ENCODE peak calls at places on chromosomes 5 and 9, in four cellular contexts. One of them, this sample, is unnamed.

GRCh38 chr5:67032921-67033664 is 163.5 kb downstream of the CD180 start:
- DNase-seq in dorsolateral prefrontal cortex: no peak
- DNase-seq in prostate gland: no peak
- DNase-seq in WERI-Rb-1: no peak
- DNase-seq in this sample: no peak

GRCh38 chr9:23768861-23769260 is 57.2 kb downstream of the ELAVL2 start:
- DNase-seq in WERI-Rb-1: no peak
- DNase-seq in prostate gland: no peak
- DNase-seq in dorsolateral prefrontal cortex: no peak
- DNase-seq in this sample: no peak

GRCh38 chr9:95128177-95128524 is 189.4 kb downstream of the FANCC start:
- DNase-seq in dorsolateral prefrontal cortex: no peak
- DNase-seq in WERI-Rb-1: no peak
- DNase-seq in prostate gland: no peak
- DNase-seq in this sample: no peak

GRCh38 chr9:39588056-39588814 is 232.8 kb downstream of the SPATA31A1 start:
- DNase-seq in prostate gland: no peak
- DNase-seq in dorsolateral prefrontal cortex: no peak
- DNase-seq in WERI-Rb-1: no peak
- DNase-seq in this sample: no peak

GRCh38 chr9:76658510-76659231 is 105.6 kb upstream of the PCA3 start:
- DNase-seq in WERI-Rb-1: no peak
- DNase-seq in prostate gland: no peak
- DNase-seq in dorsolateral prefrontal cortex: no peak
- DNase-seq in this sample: no peak

GRCh38 chr5:58410441-58410840 is 49.4 kb downstream of the PLK2 start:
- DNase-seq in dorsolateral prefrontal cortex: no peak
- DNase-seq in WERI-Rb-1: no peak
- DNase-seq in prostate gland: no peak
- DNase-seq in this sample: no peak

GRCh38 chr9:134374301-134375010 is 48.2 kb downstream of the RXRA start:
- DNase-seq in WERI-Rb-1: no peak
- DNase-seq in prostate gland: no peak
- DNase-seq in dorsolateral prefrontal cortex: no peak
- DNase-seq in this sample: no peak

GRCh38 chr9:102069969-102070368 is 331.5 kb upstream of the GRIN3A start:
- DNase-seq in WERI-Rb-1: no peak
- DNase-seq in dorsolateral prefrontal cortex: no peak
- DNase-seq in prostate gland: no peak
- DNase-seq in this sample: no peak

GRCh38 chr5:112628219-112628618 is 109.5 kb upstream of the APC start:
- DNase-seq in dorsolateral prefrontal cortex: no peak
- DNase-seq in prostate gland: no peak
- DNase-seq in WERI-Rb-1: no peak
- DNase-seq in this sample: no peak

GRCh38 chr5:171494452-171495121 is 75.1 kb downstream of the FGF18 start:
- DNase-seq in dorsolateral prefrontal cortex: no peak
- DNase-seq in WERI-Rb-1: no peak
- DNase-seq in prostate gland: no peak
- DNase-seq in this sample: peak; percentile 87

GRCh38 chr9:37283730-37284235 is 138.7 kb upstream of the GRHPR start:
- DNase-seq in WERI-Rb-1: no peak
- DNase-seq in dorsolateral prefrontal cortex: no peak
- DNase-seq in prostate gland: no peak
- DNase-seq in this sample: no peak

GRCh38 chr5:33711094-33711670 is 180.6 kb downstream of the ADAMTS12 start:
- DNase-seq in WERI-Rb-1: no peak
- DNase-seq in prostate gland: no peak
- DNase-seq in dorsolateral prefrontal cortex: no peak
- DNase-seq in this sample: no peak

GRCh38 chr5:114355086-114355830 is 6.6 kb upstream of the KCNN2 start:
- DNase-seq in WERI-Rb-1: no peak
- DNase-seq in prostate gland: no peak
- DNase-seq in dorsolateral prefrontal cortex: no peak
- DNase-seq in this sample: no peak

GRCh38 chr9:130450344-130451003 is 5.7 kb downstream of the ASS1 start:
- DNase-seq in WERI-Rb-1: no peak
- DNase-seq in prostate gland: no peak
- DNase-seq in dorsolateral prefrontal cortex: no peak
- DNase-seq in this sample: no peak

GRCh38 chr9:93354451-93354850 is 97.0 kb upstream of the FAM120A start:
- DNase-seq in WERI-Rb-1: no peak
- DNase-seq in dorsolateral prefrontal cortex: no peak
- DNase-seq in prostate gland: no peak
- DNase-seq in this sample: no peak

GRCh38 chr9:6907772-6908381 is 150.1 kb downstream of the KDM4C start:
- DNase-seq in dorsolateral prefrontal cortex: no peak
- DNase-seq in WERI-Rb-1: no peak
- DNase-seq in prostate gland: no peak
- DNase-seq in this sample: peak; percentile 35

GRCh38 chr9:85108229-85108628 is 438.7 kb downstream of the NTRK2 start:
- DNase-seq in dorsolateral prefrontal cortex: no peak
- DNase-seq in WERI-Rb-1: no peak
- DNase-seq in prostate gland: no peak
- DNase-seq in this sample: no peak

GRCh38 chr9:132182609-132183073 is 20.8 kb downstream of the NTNG2 start:
- DNase-seq in prostate gland: no peak
- DNase-seq in dorsolateral prefrontal cortex: no peak
- DNase-seq in WERI-Rb-1: peak; percentile 59
- DNase-seq in this sample: peak; percentile 70

GRCh38 chr9:130929571-130930022 is 9.4 kb downstream of the FIBCD1 start:
- DNase-seq in prostate gland: no peak
- DNase-seq in WERI-Rb-1: no peak
- DNase-seq in dorsolateral prefrontal cortex: no peak
- DNase-seq in this sample: peak; percentile 11

GRCh38 chr5:5159282-5160108 is 19.4 kb downstream of the ADAMTS16 start:
- DNase-seq in dorsolateral prefrontal cortex: no peak
- DNase-seq in prostate gland: no peak
- DNase-seq in WERI-Rb-1: no peak
- DNase-seq in this sample: no peak

GRCh38 chr5:154510156-154510555 is 32.1 kb upstream of the HAND1 start:
- DNase-seq in WERI-Rb-1: no peak
- DNase-seq in prostate gland: no peak
- DNase-seq in dorsolateral prefrontal cortex: no peak
- DNase-seq in this sample: no peak

GRCh38 chr9:96139592-96140251 is 162.3 kb downstream of the HSD17B3 start:
- DNase-seq in prostate gland: peak; percentile 88
- DNase-seq in WERI-Rb-1: no peak
- DNase-seq in dorsolateral prefrontal cortex: no peak
- DNase-seq in this sample: peak; percentile 61